ENCODE peak calls at places on chromosome 19, in nine cellular contexts. L is SK-N-MC, N is stomach, I is SK-N-SH, Z is sigmoid colon, B is upper lobe of left lung, E is HCT116, T is K562, K is prostate gland. R is an unnamed sample.

GRCh38 chr19:46497773-46498172 is 2.1 kb upstream of the PNMA8B start:
- DNase-seq in T (no peak), B (no peak), E (no peak), N (no peak), Z (no peak), I (no peak), L (no peak), K (no peak), R (no peak)

GRCh38 chr19:9075064-9075964 is 11.5 kb upstream of the OR1M1 start:
- DNase-seq in K (peak), E (peak), B (peak), Z (peak), N (peak), T (peak), L (peak), I (peak), R (no peak)

GRCh38 chr19:28028881-28029280 is 1184.1 kb downstream of the UQCRFS1 start:
- DNase-seq in T (no peak), I (no peak), E (no peak), B (no peak), N (no peak), K (no peak), L (no peak), Z (no peak), R (no peak)

GRCh38 chr19:33066543-33066942 is 1.9 kb upstream of the RHPN2 start:
- DNase-seq in L (no peak), T (no peak), I (no peak), Z (no peak), B (peak), E (no peak), K (no peak), N (no peak), R (no peak)

GRCh38 chr19:46426506-46427162 is 2.1 kb downstream of the PNMA8C start:
- DNase-seq in E (no peak), N (peak), T (peak), K (peak), Z (peak), B (peak), I (peak), L (no peak), R (no peak)

GRCh38 chr19:9857920-9858746 is 23.0 kb downstream of the PIN1 start:
- DNase-seq in B (no peak), E (no peak), T (peak), N (no peak), L (no peak), I (no peak), K (no peak), Z (no peak), R (peak)

GRCh38 chr19:52140077-52140710 is 456 bp upstream of the ZNF616 start:
- DNase-seq in Z (no peak), B (no peak), I (no peak), N (no peak), T (no peak), L (no peak), K (peak), E (no peak), R (no peak)

GRCh38 chr19:11479470-11480080 is 1.3 kb downstream of the ELAVL3 start:
- DNase-seq in Z (no peak), T (peak), N (no peak), I (peak), K (no peak), B (peak), L (no peak), E (no peak), R (no peak)

GRCh38 chr19:28358604-28359003 is 854.3 kb downstream of the UQCRFS1 start:
- DNase-seq in L (peak), N (no peak), K (no peak), T (no peak), B (no peak), E (no peak), Z (no peak), I (no peak), R (no peak)

GRCh38 chr19:57282011-57282636 is 1.8 kb downstream of the ZNF460 start:
- DNase-seq in N (no peak), I (no peak), T (no peak), L (no peak), B (no peak), E (no peak), K (no peak), Z (no peak), R (no peak)

GRCh38 chr19:8592231-8593009 is 15.2 kb upstream of the MYO1F start:
- DNase-seq in E (no peak), K (peak), N (peak), B (peak), I (peak), T (peak), L (peak), Z (peak), R (peak)

GRCh38 chr19:4597975-4598671 is 38.6 kb upstream of the SEMA6B start:
- DNase-seq in I (peak), L (no peak), E (no peak), B (peak), N (peak), Z (no peak), K (no peak), T (peak), R (peak)

GRCh38 chr19:33235269-33235995 is 9.8 kb upstream of the SLC7A10 start:
- DNase-seq in E (peak), N (peak), K (peak), B (peak), T (peak), L (peak), Z (peak), I (peak), R (peak)

GRCh38 chr19:39217094-39217493 is 13.0 kb upstream of the SYCN start:
- DNase-seq in T (no peak), K (no peak), L (no peak), I (no peak), B (no peak), E (no peak), Z (no peak), N (no peak), R (no peak)

GRCh38 chr19:51784922-51785690 is 9.9 kb upstream of the FPR3 start:
- DNase-seq in L (no peak), B (no peak), T (peak), N (no peak), Z (peak), E (no peak), I (no peak), K (no peak), R (peak)

GRCh38 chr19:4817467-4818277 is 13.8 kb downstream of the TICAM1 start:
- DNase-seq in B (peak), E (no peak), N (peak), Z (no peak), I (no peak), L (no peak), T (no peak), K (no peak), R (no peak)

DNA sequence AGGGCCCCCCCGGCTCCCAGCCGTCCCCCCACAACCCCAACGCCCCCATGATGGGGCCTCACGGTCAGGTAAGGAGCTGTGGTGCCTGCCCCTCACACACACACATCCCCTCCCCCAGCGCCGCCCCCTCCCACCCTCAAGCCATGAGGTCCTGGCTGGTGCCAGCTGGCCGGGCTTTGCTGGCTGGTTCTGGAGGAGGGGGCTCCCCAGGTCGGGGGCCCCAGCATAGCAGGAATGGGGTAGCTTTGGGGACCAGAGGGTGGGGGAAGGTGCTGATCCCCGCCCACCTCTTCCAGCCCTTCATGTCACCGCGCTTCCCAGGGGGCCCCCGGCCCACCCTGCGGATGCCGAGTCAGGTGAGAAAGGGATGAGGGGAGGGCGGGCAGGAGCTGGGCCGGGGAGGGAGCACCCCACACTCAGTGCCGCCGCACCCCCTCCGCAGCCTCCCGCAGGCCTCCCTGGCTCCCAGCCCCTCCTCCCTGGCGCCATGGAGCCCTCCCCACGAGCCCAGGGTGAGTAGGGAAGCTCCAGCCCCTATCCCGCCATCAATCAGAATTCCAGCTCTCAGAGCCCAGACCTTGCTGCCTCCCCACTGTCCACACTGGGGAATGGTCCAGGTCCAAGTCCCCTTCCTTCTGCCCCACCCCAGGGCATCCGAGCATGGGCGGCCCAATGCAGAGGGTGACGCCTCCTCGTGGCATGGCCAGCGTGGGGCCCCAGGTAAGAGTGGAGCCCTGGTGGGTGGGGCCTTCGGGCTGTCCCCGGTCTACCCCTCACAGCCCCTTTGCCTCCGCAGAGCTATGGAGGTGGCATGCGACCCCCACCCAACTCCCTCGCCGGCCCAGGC is 6.4 kb downstream of the ISYNA1 start:
- DNase-seq in Z (peak), K (no peak), N (no peak), T (no peak), E (no peak), I (no peak), L (no peak), B (peak), R (no peak)
- H3K27ac ChIP-seq in Z (no peak), K (no peak), N (no peak), T (peak), E (peak), I (no peak), L (peak), B (no peak), R (no peak)

DNA sequence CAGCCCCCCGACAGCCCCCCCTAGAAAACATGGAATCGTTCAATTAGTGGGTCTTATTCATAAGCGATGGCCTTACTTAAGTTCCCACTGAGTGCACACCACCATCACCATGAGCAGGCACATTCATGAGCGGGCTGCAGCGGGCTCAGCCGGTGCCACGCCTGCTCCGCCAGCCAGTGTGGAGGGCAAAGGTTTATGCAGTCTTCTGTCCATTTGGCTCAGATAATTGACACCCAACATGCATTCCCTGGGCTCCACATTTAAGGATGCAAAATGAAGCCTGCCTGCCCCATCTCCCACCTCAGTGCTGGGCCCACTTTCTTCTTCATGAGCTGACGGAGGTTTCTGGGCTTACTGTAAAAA is 12.1 kb downstream of the C19orf12 start:
- DNase-seq in E (no peak), L (no peak), Z (no peak), K (no peak), B (no peak), T (no peak), N (no peak), I (no peak), R (no peak)
- TF ChIP-seq POLR2AphosphoS5 in E (no peak), L (no peak), Z (no peak), K (no peak), B (no peak), T (no peak), N (no peak), I (no peak), R (no peak)

GRCh38 chr19:50500753-50501151 is 10.2 kb downstream of the JOSD2 start:
- DNase-seq in L (no peak), E (no peak), K (no peak), B (no peak), I (no peak), T (no peak), N (no peak), Z (no peak), R (no peak)
- H3K27ac ChIP-seq in L (no peak), E (no peak), K (no peak), B (no peak), I (no peak), T (no peak), N (no peak), Z (no peak), R (no peak)

GRCh38 chr19:1591421-1592022 is 1.1 kb downstream of the MBD3 start:
- DNase-seq in B (no peak), Z (no peak), L (no peak), E (no peak), I (peak), K (no peak), N (no peak), T (no peak), R (no peak)

GRCh38 chr19:1592023-1592754 is 476 bp downstream of the MBD3 start:
- DNase-seq in B (peak), N (peak), Z (peak), E (peak), T (peak), L (peak), I (peak), K (peak), R (peak)

GRCh38 chr19:1592755-1593628 is at the start of gene MBD3:
- DNase-seq in Z (peak), E (peak), L (peak), N (peak), B (peak), T (peak), I (peak), K (peak), R (peak)

GRCh38 chr19:1587872-1588271 is 4.8 kb downstream of the MBD3 start:
- DNase-seq in L (no peak), E (no peak), I (no peak), K (no peak), Z (no peak), B (no peak), N (no peak), T (no peak), R (no peak)

GRCh38 chr19:1590641-1591397 is 1.8 kb downstream of the MBD3 start:
- DNase-seq in L (no peak), B (no peak), T (peak), N (no peak), I (peak), E (no peak), Z (no peak), K (no peak), R (peak)
- TF ChIP-seq POLR2AphosphoS5 in L (peak), B (no peak), T (peak), N (no peak), I (peak), E (peak), Z (no peak), K (no peak), R (no peak)